ENCODE peak calls at places on chromosomes 2 and 18, in five cellular contexts. L, G, R, T and V are unnamed samples.

GRCh38 chr2:128269358-128270305 is 49.0 kb downstream of the HS6ST1 start:
- DNase-seq in L (no peak), G (no peak), R (no peak), T (no peak), V (no peak)

GRCh38 chr2:70887550-70888229 is 48.0 kb upstream of the ATP6V1B1 start:
- DNase-seq in L (peak), G (peak), R (peak), T (no peak), V (no peak)

GRCh38 chr18:36451454-36452251 is 154.1 kb downstream of the FHOD3 start:
- DNase-seq in L (no peak), G (no peak), R (no peak), T (no peak), V (no peak)

GRCh38 chr2:20381457-20381856 is 30.8 kb upstream of the PUM2 start:
- DNase-seq in L (no peak), G (no peak), R (peak), T (peak), V (no peak)

GRCh38 chr2:16161085-16161565 is 220.8 kb downstream of the MYCN start:
- DNase-seq in L (no peak), G (no peak), R (no peak), T (no peak), V (no peak)

GRCh38 chr2:179049546-179050311 is at the start of gene CCDC141:
- DNase-seq in L (peak), G (peak), R (no peak), T (no peak), V (peak)

GRCh38 chr2:240169486-240170353 is 29.3 kb upstream of the OTOS start:
- DNase-seq in L (no peak), G (no peak), R (no peak), T (no peak), V (no peak)

GRCh38 chr2:46008082-46008870 is 288.9 kb upstream of the EPAS1 start:
- DNase-seq in L (no peak), G (no peak), R (no peak), T (no peak), V (no peak)

GRCh38 chr2:241775223-241776177 is 1.1 kb upstream of the GAL3ST2 start:
- DNase-seq in L (no peak), G (no peak), R (no peak), T (no peak), V (no peak)

GRCh38 chr2:84989422-84989821 is 18.5 kb downstream of the KCMF1 start:
- DNase-seq in L (no peak), G (no peak), R (no peak), T (no peak), V (no peak)

GRCh38 chr2:38708900-38709321 is 42.2 kb downstream of the SRSF7 start:
- DNase-seq in L (no peak), G (no peak), R (no peak), T (no peak), V (no peak)

GRCh38 chr2:567865-568638 is 109.2 kb downstream of the TMEM18 start:
- DNase-seq in L (no peak), G (no peak), R (no peak), T (no peak), V (no peak)

GRCh38 chr2:45963816-45964215 is 312.3 kb downstream of the PRKCE start:
- DNase-seq in L (no peak), G (no peak), R (no peak), T (no peak), V (no peak)

GRCh38 chr2:109528811-109529501 is 84.8 kb downstream of the SEPTIN10 start:
- DNase-seq in L (no peak), G (no peak), R (no peak), T (no peak), V (no peak)

GRCh38 chr2:80061881-80062280 is 242.7 kb downstream of the LRRTM1 start:
- DNase-seq in L (no peak), G (no peak), R (no peak), T (no peak), V (no peak)

GRCh38 chr2:109331864-109332848 is 203.2 kb downstream of the SH3RF3 start:
- DNase-seq in L (peak), G (no peak), R (no peak), T (peak), V (peak)

GRCh38 chr2:238521002-238521401 is 94.3 kb downstream of the ASB1 start:
- DNase-seq in L (no peak), G (no peak), R (no peak), T (no peak), V (no peak)

GRCh38 chr2:48912110-48912509 is 156.6 kb upstream of the LHCGR start:
- DNase-seq in L (no peak), G (no peak), R (no peak), T (no peak), V (no peak)

GRCh38 chr2:67259581-67260347 is 137.4 kb upstream of the ETAA1 start:
- DNase-seq in L (no peak), G (no peak), R (peak), T (peak), V (no peak)

GRCh38 chr2:66432801-66433694 is 1.9 kb upstream of the MEIS1 start:
- DNase-seq in L (peak), G (peak), R (peak), T (peak), V (no peak)

GRCh38 chr18:74724186-74724585 is 126.5 kb downstream of the ZNF407 start:
- DNase-seq in L (no peak), G (no peak), R (no peak), T (no peak), V (no peak)

GRCh38 chr2:35503311-35503710 is 852.3 kb upstream of the CRIM1 start:
- DNase-seq in L (no peak), G (no peak), R (no peak), T (no peak), V (no peak)

GRCh38 chr2:120589782-120590608 is 145.7 kb upstream of the GLI2 start:
- DNase-seq in L (no peak), G (no peak), R (no peak), T (no peak), V (no peak)

GRCh38 chr2:39150102-39150562 is 29.3 kb upstream of the SOS1 start:
- DNase-seq in L (peak), G (peak), R (no peak), T (no peak), V (no peak)

GRCh38 chr2:238938460-238939055 is 90.7 kb downstream of the TWIST2 start:
- DNase-seq in L (no peak), G (no peak), R (no peak), T (no peak), V (no peak)

GRCh38 chr2:233807966-233808892 is 30.1 kb downstream of the MROH2A start:
- DNase-seq in L (no peak), G (no peak), R (no peak), T (no peak), V (no peak)